ENCODE peak calls at places on chromosomes 13 and 19, in eight cellular contexts. O is GM12878, K is upper lobe of left lung, X is stomach, R is prostate gland, A is HCT116, N is transverse colon, M is GM23338. B is an unnamed sample. For H3K4me1, the result is how much of the 10 kb centered on the place peaks cover.

GRCh38 chr19:55353356-55353802 is 1.1 kb downstream of the COX6B2 start:
- DNase-seq in O (no peak), K (peak), X (no peak), R (no peak), A (no peak), N (no peak), M (peak), B (no peak)

GRCh38 chr19:13864223-13864512 is 12.8 kb upstream of the NANOS3 start:
- DNase-seq in O (no peak), K (no peak), X (no peak), R (no peak), A (no peak), N (no peak), M (no peak), B (no peak)

GRCh38 chr13:21034602-21035190 is 26.7 kb downstream of the LATS2 start:
- DNase-seq in O (no peak), K (no peak), X (no peak), R (no peak), A (no peak), N (no peak), M (peak), B (no peak)

GRCh38 chr19:29588095-29588494 is 18.0 kb upstream of the POP4 start:
- DNase-seq in O (no peak), K (no peak), X (no peak), R (no peak), A (no peak), N (no peak), M (no peak), B (no peak)

GRCh38 chr19:30696514-30696913 is 324.3 kb downstream of the ZNF536 start:
- DNase-seq in O (no peak), K (peak), X (no peak), R (no peak), A (no peak), N (no peak), M (peak), B (no peak)

GRCh38 chr13:90154311-90154960 is 1193.1 kb upstream of the MIR17HG start:
- DNase-seq in O (no peak), K (no peak), X (no peak), R (no peak), A (no peak), N (no peak), M (no peak), B (no peak)

GRCh38 chr19:18329035-18329376 is 6.1 kb upstream of the LSM4 start:
- DNase-seq in O (no peak), K (no peak), X (no peak), R (no peak), A (no peak), N (no peak), M (no peak), B (no peak)

GRCh38 chr19:36046443-36047050 is 7.5 kb downstream of the THAP8 start:
- DNase-seq in O (no peak), K (no peak), X (no peak), R (no peak), A (no peak), N (no peak), M (peak), B (no peak)

GRCh38 chr19:8161135-8161646 is 11.8 kb upstream of the FBN3 start:
- DNase-seq in O (peak), K (no peak), X (peak), R (no peak), A (peak), N (no peak), M (peak), B (no peak)

GRCh38 chr19:18053571-18054219 is 33.0 kb downstream of the IL12RB1 start:
- DNase-seq in O (no peak), K (no peak), X (no peak), R (no peak), A (no peak), N (no peak), M (no peak), B (no peak)

GRCh38 chr19:47210180-47210490 is 20.9 kb downstream of the BBC3 start:
- DNase-seq in O (no peak), K (no peak), X (no peak), R (no peak), A (no peak), N (no peak), M (no peak), B (no peak)

GRCh38 chr19:7766535-7766934 is 3.5 kb downstream of the CLEC4M start:
- DNase-seq in O (no peak), K (no peak), X (no peak), R (no peak), A (no peak), N (no peak), M (no peak), B (no peak)

GRCh38 chr13:28499579-28499978 is 4.7 kb upstream of the FLT1 start:
- DNase-seq in O (no peak), K (no peak), X (no peak), R (no peak), A (no peak), N (no peak), M (no peak), B (no peak)

GRCh38 chr13:21287331-21287907 is 111.0 kb downstream of the MRPL57 start:
- DNase-seq in O (no peak), K (peak), X (no peak), R (no peak), A (no peak), N (no peak), M (peak), B (no peak)

GRCh38 chr19:33845498-33845897 is 48.8 kb downstream of the KCTD15 start:
- DNase-seq in O (no peak), K (no peak), X (no peak), R (no peak), A (no peak), N (no peak), M (no peak), B (no peak)

GRCh38 chr13:41746259-41746658 is 214.7 kb downstream of the VWA8 start:
- DNase-seq in O (no peak), K (no peak), X (no peak), R (no peak), A (peak), N (no peak), M (no peak), B (no peak)

GRCh38 chr13:48448963-48449614 is 36.2 kb upstream of the LPAR6 start:
- DNase-seq in O (no peak), K (no peak), X (no peak), R (no peak), A (no peak), N (no peak), M (no peak), B (no peak)

GRCh38 chr13:26219726-26220125 is 2.4 kb downstream of the RNF6 start:
- DNase-seq in O (no peak), K (no peak), X (no peak), R (no peak), A (no peak), N (no peak), M (no peak), B (no peak)

GRCh38 chr13:43016226-43016625 is 7.2 kb upstream of the DNAJC15 start:
- DNase-seq in O (no peak), K (no peak), X (no peak), R (no peak), A (no peak), N (no peak), M (peak), B (no peak)

GRCh38 chr13:93244918-93245280 is 18.3 kb downstream of the GPC6 start:
- DNase-seq in O (no peak), K (no peak), X (no peak), R (no peak), A (no peak), N (no peak), M (no peak), B (no peak)

GRCh38 chr13:32468502-32469147 is 40.7 kb upstream of the N4BP2L1 start:
- DNase-seq in O (no peak), K (no peak), X (no peak), R (no peak), A (no peak), N (no peak), M (no peak), B (no peak)

GRCh38 chr19:13007292-13008045 is 12.2 kb downstream of the NFIX start:
- DNase-seq in O (no peak), K (no peak), X (peak), R (peak), A (no peak), N (no peak), M (no peak), B (peak)

GRCh38 chr13:20383058-20383457 is 142.6 kb downstream of the CRYL1 start:
- DNase-seq in O (no peak), K (no peak), X (no peak), R (no peak), A (no peak), N (no peak), M (no peak), B (no peak)

GRCh38 chr13:28492527-28493367 is 2.2 kb downstream of the FLT1 start:
- DNase-seq in O (peak), K (no peak), X (no peak), R (no peak), A (no peak), N (no peak), M (peak), B (no peak)

DNA sequence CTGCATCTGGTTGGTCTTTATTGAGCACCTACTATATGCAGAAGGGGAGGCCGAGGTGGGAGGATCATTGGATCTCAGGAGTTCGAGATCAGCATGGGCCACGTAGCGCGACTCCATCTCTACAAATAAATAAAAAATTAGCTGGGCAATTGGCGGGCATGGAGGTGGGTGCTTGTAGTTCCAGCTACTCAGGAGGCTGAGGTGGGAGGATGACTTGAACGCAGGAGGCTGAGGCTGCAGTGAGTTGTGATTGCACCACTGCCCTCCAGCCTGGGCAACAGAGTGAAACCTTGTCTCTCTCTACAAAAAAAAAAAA is 3.8 kb downstream of the CFD start:
- DNase-seq in O (no peak), K (no peak), X (no peak), R (no peak), A (no peak), N (no peak), M (no peak), B (no peak)
- H3K4me1 ChIP-seq in O (under half), K (half or more), X (under half), R (under half), A (under half), N (under half), M (under half), B (under half)

DNA sequence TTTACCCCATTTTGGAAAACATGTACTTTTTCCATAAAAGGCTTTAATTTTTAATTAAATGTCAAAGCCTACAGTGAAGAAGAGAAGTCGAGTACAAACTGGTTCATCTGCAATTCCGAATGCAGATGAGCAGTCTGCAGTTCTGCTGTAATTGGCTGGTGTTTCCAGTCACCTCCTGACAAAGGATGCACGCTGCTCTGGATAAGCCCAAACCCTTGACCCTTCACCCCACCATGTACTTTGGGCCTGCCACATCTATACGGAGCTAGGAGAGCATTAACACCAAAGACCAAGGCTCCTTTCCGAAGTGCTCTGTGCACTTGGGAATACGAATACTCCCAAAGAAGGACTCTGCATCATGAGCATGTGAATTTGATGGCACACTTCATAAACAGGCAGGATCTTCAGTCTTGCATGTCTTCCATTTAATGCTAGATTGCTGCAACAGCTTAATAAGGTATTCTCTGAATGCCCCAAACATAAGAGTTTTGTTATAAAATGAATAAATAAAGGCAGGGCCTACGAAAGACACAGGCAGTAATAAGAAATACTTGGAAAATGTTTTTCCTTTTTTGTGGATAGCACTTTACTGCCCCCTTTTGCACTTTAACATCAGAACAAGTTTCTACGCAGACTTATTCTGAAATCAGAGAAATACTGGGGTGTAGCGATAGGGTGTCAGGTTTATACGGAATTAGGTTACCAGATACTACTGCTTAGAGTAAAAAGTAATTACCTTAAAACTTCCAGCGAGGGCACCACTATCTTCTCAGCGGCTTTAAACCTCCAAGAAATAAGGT is 15.1 kb downstream of the EFNB2 start:
- DNase-seq in O (no peak), K (no peak), X (no peak), R (no peak), A (no peak), N (no peak), M (peak), B (no peak)
- H3K27ac ChIP-seq in O (no peak), K (peak), X (no peak), R (no peak), A (no peak), N (no peak), M (no peak), B (no peak)

GRCh38 chr13:99281811-99282263 is 23.7 kb upstream of the GPR18 start:
- DNase-seq in O (no peak), K (peak), X (peak), R (no peak), A (no peak), N (peak), M (no peak), B (no peak)
- TF ChIP-seq POLR2AphosphoS5 in O (no peak), K (peak), X (peak), R (no peak), A (no peak), N (peak), M (no peak), B (no peak)

GRCh38 chr13:106888148-106888547 is 320.2 kb upstream of the ARGLU1 start:
- DNase-seq in O (no peak), K (no peak), X (no peak), R (no peak), A (no peak), N (no peak), M (no peak), B (no peak)
- H3K4me1 ChIP-seq in O (under half), K (under half), X (under half), R (under half), A (under half), N (under half), M (under half), B (under half)

GRCh38 chr19:1154731-1155351 is 19.2 kb downstream of the SBNO2 start:
- DNase-seq in O (no peak), K (peak), X (peak), R (peak), A (no peak), N (peak), M (no peak), B (peak)
- H3K27ac ChIP-seq in O (no peak), K (peak), X (peak), R (peak), A (peak), N (peak), M (no peak), B (peak)

DNA sequence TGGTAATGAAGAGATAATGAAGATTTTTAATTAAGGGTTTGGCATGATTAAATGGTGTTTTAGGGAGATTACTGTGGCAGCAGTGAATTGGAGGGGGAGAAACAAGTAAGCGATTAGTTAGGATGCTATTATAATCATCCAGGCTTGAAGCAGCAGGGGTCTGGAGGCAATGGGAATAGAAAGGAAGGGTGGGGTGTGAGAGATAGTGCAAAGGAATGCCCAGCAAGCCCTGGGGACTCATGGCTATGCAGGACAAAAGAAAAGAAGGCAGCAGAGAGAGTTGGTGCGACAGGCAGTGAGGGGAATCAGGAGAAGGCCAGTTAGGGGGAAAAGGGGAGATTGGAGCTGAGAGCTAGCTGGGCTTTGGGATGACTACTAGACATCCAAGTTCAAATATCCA is 34.5 kb downstream of the SOX21 start:
- DNase-seq in O (no peak), K (no peak), X (no peak), R (no peak), A (no peak), N (no peak), M (peak), B (no peak)
- TF ChIP-seq POLR2AphosphoS5 in O (no peak), K (no peak), X (no peak), R (no peak), A (no peak), N (no peak), M (no peak), B (no peak)

DNA sequence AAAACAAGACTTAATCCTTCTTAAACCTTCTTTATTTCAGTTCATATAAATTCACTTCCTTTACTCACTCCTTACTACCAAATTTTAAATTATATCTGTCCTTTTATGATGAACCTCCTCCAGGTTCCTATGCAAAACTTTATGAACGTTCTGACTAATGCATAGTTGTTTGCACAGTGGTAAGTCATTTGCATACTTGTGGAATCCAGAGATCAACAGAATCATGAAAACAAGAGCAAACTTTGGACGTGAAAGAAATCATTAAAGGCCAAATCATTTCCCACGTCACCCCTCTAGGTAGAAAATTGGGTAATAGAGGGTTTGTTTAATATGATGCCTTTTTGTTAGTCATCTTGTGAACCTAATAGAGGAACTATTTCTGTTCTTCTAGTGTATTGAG is 32.3 kb upstream of the MYCBP2 start:
- DNase-seq in O (no peak), K (no peak), X (no peak), R (no peak), A (no peak), N (no peak), M (no peak), B (no peak)
- H3K4me1 ChIP-seq in O (under half), K (under half), X (under half), R (under half), A (under half), N (under half), M (under half), B (under half)

GRCh38 chr19:16218851-16219250 is 21.1 kb downstream of the AP1M1 start:
- DNase-seq in O (no peak), K (no peak), X (no peak), R (no peak), A (no peak), N (no peak), M (no peak), B (no peak)
- H3K27ac ChIP-seq in O (no peak), K (no peak), X (no peak), R (no peak), A (no peak), N (no peak), M (no peak), B (no peak)

GRCh38 chr19:48633148-48634035 is 3.8 kb downstream of the DBP start:
- DNase-seq in O (no peak), K (no peak), X (no peak), R (no peak), A (no peak), N (peak), M (no peak), B (no peak)
- TF ChIP-seq POLR2AphosphoS5 in O (no peak), K (no peak), X (no peak), R (no peak), A (no peak), N (no peak), M (no peak), B (no peak)